ENCODE peak calls at places on chromosomes 11 and 22, in four cellular contexts. W is lower lobe of right lung, Z is left ventricle myocardium inferior, V is hypothalamus. T is an unnamed sample.

GRCh38 chr22:24359452-24360120 is 67.8 kb upstream of the ADORA2A start:
- DNase-seq in W (no peak), Z (no peak), V (no peak), T (no peak)

GRCh38 chr11:74570266-74571061 is 21.9 kb upstream of the POLD3 start:
- DNase-seq in W (no peak), Z (no peak), V (peak), T (no peak)

GRCh38 chr11:127470485-127470884 is 469.9 kb upstream of the KIRREL3 start:
- DNase-seq in W (no peak), Z (no peak), V (no peak), T (no peak)

GRCh38 chr22:45503071-45503815 is 560 bp downstream of the FBLN1 start:
- DNase-seq in W (peak), Z (no peak), V (no peak), T (no peak)

GRCh38 chr11:33703771-33704170 is 3.1 kb upstream of the C11orf91 start:
- DNase-seq in W (peak), Z (no peak), V (no peak), T (no peak)

GRCh38 chr22:37418627-37419369 is 8.5 kb downstream of the ELFN2 start:
- DNase-seq in W (no peak), Z (no peak), V (peak), T (no peak)

GRCh38 chr11:87223816-87224215 is 186.1 kb downstream of the TMEM135 start:
- DNase-seq in W (no peak), Z (no peak), V (no peak), T (no peak)

GRCh38 chr11:41459602-41460405 is at the start of gene LRRC4C:
- DNase-seq in W (no peak), Z (no peak), V (peak), T (no peak)

GRCh38 chr11:31818874-31819331 is 7.8 kb upstream of the PAX6 start:
- DNase-seq in W (no peak), Z (no peak), V (no peak), T (no peak)

GRCh38 chr11:86888978-86889341 is 66.2 kb downstream of the FZD4 start:
- DNase-seq in W (no peak), Z (no peak), V (no peak), T (no peak)